ENCODE peak calls at places on chromosomes 12 and 14, in nine cellular contexts. Z, N, Y, X, O, G, D, L and K are unnamed samples.

GRCh38 chr12:82299617-82300016 is 58.6 kb downstream of the CCDC59 start:
- DNase-seq in L (no peak), X (peak), G (no peak), O (no peak), D (no peak), Z (peak), N (no peak), Y (no peak), K (no peak)

GRCh38 chr12:118220697-118221096 is 84.8 kb downstream of the PEBP1 start:
- DNase-seq in O (no peak), G (no peak), L (no peak), X (no peak), D (no peak), Y (no peak), Z (no peak), N (no peak), K (peak)

GRCh38 chr14:33589334-33589733 is 361.5 kb downstream of the EGLN3 start:
- DNase-seq in Y (no peak), O (no peak), D (peak), G (no peak), N (peak), L (no peak), Z (no peak), X (peak), K (no peak)

GRCh38 chr14:80776186-80776585 is 165.4 kb downstream of the CEP128 start:
- DNase-seq in Z (no peak), Y (no peak), X (no peak), N (no peak), O (no peak), L (no peak), D (no peak), G (no peak), K (no peak)

GRCh38 chr14:67436006-67436866 is 24.3 kb upstream of the PLEK2 start:
- DNase-seq in X (no peak), G (no peak), N (no peak), Y (no peak), Z (peak), L (no peak), D (no peak), O (no peak), K (no peak)

GRCh38 chr12:34208331-34209258 is 186.3 kb downstream of the ALG10 start:
- DNase-seq in O (peak), G (no peak), L (no peak), N (no peak), D (no peak), X (no peak), Y (no peak), Z (no peak), K (no peak)

GRCh38 chr12:92065018-92065499 is 80.6 kb downstream of the BTG1 start:
- DNase-seq in Z (no peak), Y (no peak), L (peak), N (peak), X (peak), D (no peak), G (no peak), O (no peak), K (no peak)

GRCh38 chr12:88868062-88868461 is 287.8 kb upstream of the KITLG start:
- DNase-seq in O (no peak), L (no peak), D (no peak), N (no peak), X (no peak), G (no peak), Y (peak), Z (no peak), K (no peak)

GRCh38 chr12:98388126-98388525 is 127.3 kb upstream of the TMPO start:
- DNase-seq in O (no peak), N (no peak), Z (no peak), Y (no peak), X (no peak), G (no peak), D (no peak), L (no peak), K (no peak)

GRCh38 chr12:10740182-10740581 is 17.1 kb upstream of the YBX3 start:
- DNase-seq in L (peak), O (no peak), Z (peak), N (no peak), X (peak), Y (no peak), D (peak), G (no peak), K (no peak)

GRCh38 chr12:31970199-31970598 is 11.0 kb downstream of the RESF1 start:
- DNase-seq in Z (no peak), G (no peak), O (no peak), L (no peak), D (no peak), Y (no peak), X (no peak), N (no peak), K (no peak)

GRCh38 chr12:128075332-128075731 is 191.6 kb upstream of the TMEM132C start:
- DNase-seq in L (no peak), O (no peak), Y (no peak), Z (no peak), N (no peak), G (no peak), D (no peak), X (no peak), K (no peak)

GRCh38 chr12:122928033-122928890 is 32.3 kb upstream of the VPS37B start:
- DNase-seq in Z (no peak), Y (no peak), X (no peak), L (no peak), D (no peak), O (no peak), N (no peak), G (no peak), K (no peak)

GRCh38 chr12:101570022-101570421 is 24.7 kb upstream of the MYBPC1 start:
- DNase-seq in G (no peak), L (peak), N (no peak), Z (peak), Y (no peak), D (peak), X (peak), O (no peak), K (peak)

GRCh38 chr14:62722406-62722805 is 322.9 kb downstream of the KCNH5 start:
- DNase-seq in G (no peak), L (no peak), X (no peak), D (peak), O (no peak), Y (no peak), N (no peak), Z (no peak), K (no peak)

GRCh38 chr12:27999970-28000369 is 27.4 kb upstream of the PTHLH start:
- DNase-seq in O (no peak), Y (no peak), D (no peak), G (no peak), Z (no peak), N (no peak), X (no peak), L (no peak), K (no peak)

GRCh38 chr12:1531160-1531653 is 63.2 kb downstream of the FBXL14 start:
- DNase-seq in L (no peak), Y (no peak), N (no peak), G (no peak), Z (peak), D (no peak), X (no peak), O (no peak), K (no peak)

GRCh38 chr12:115035536-115036107 is 351.6 kb upstream of the TBX3 start:
- DNase-seq in L (no peak), D (no peak), O (no peak), Z (no peak), N (no peak), X (no peak), G (no peak), Y (no peak), K (no peak)

GRCh38 chr14:90760591-90761316 is 55.5 kb downstream of the TTC7B start:
- DNase-seq in D (peak), Y (no peak), O (no peak), G (no peak), L (no peak), X (peak), Z (peak), N (no peak), K (no peak)

GRCh38 chr12:117061555-117062079 is 37.6 kb downstream of the TESC start:
- DNase-seq in N (no peak), Y (no peak), X (no peak), D (no peak), O (no peak), L (no peak), G (no peak), Z (no peak), K (no peak)

GRCh38 chr12:117060927-117061300 is 38.3 kb downstream of the TESC start:
- DNase-seq in L (no peak), D (no peak), X (no peak), Z (no peak), Y (no peak), N (no peak), G (no peak), O (no peak), K (no peak)

GRCh38 chr12:117064596-117064995 is 34.6 kb downstream of the TESC start:
- DNase-seq in O (no peak), D (no peak), G (no peak), Y (no peak), Z (no peak), N (no peak), L (no peak), X (no peak), K (no peak)

GRCh38 chr12:117064049-117064448 is 35.2 kb downstream of the TESC start:
- DNase-seq in N (no peak), Z (no peak), O (no peak), L (no peak), D (no peak), X (no peak), G (no peak), Y (no peak), K (no peak)

GRCh38 chr12:117063162-117063911 is 35.9 kb downstream of the TESC start:
- DNase-seq in O (no peak), Z (peak), D (no peak), X (no peak), G (no peak), N (no peak), L (no peak), Y (peak), K (no peak)
- H3K27ac ChIP-seq in O (no peak), Z (no peak), D (no peak), X (no peak), G (no peak), N (no peak), L (no peak), Y (no peak), K (no peak)

GRCh38 chr12:104958009-104958945 is at the start of gene SLC41A2:
- DNase-seq in L (peak), N (peak), X (peak), D (peak), Z (peak), Y (peak), O (peak), G (peak), K (peak)
- TF ChIP-seq CTCF in L (peak), N (no peak), X (no peak), D (peak), Z (peak), Y (peak), O (no peak), G (peak), K (no peak)

GRCh38 chr12:94329366-94329765 is 130.3 kb downstream of the CEP83 start:
- DNase-seq in Z (no peak), O (no peak), G (no peak), L (no peak), N (no peak), X (no peak), Y (no peak), D (no peak), K (no peak)
- H3K27ac ChIP-seq in Z (no peak), O (no peak), G (no peak), L (no peak), N (no peak), X (no peak), Y (no peak), D (no peak), K (no peak)

GRCh38 chr14:96559571-96559970 is 57.4 kb downstream of the PAPOLA start:
- DNase-seq in X (no peak), D (no peak), G (no peak), L (no peak), Z (no peak), Y (no peak), O (no peak), N (no peak), K (no peak)

GRCh38 chr14:96568646-96569045 is 66.5 kb downstream of the PAPOLA start:
- DNase-seq in Y (no peak), O (no peak), Z (no peak), N (no peak), G (no peak), X (no peak), L (no peak), D (no peak), K (no peak)

GRCh38 chr14:96565811-96566210 is 63.6 kb downstream of the PAPOLA start:
- DNase-seq in G (no peak), L (no peak), D (no peak), Z (no peak), Y (no peak), N (no peak), O (no peak), X (no peak), K (no peak)

GRCh38 chr14:96567289-96567899 is 65.2 kb downstream of the PAPOLA start:
- DNase-seq in O (no peak), L (no peak), Z (peak), G (no peak), D (peak), N (no peak), Y (no peak), X (peak), K (peak)

GRCh38 chr14:96564389-96564788 is 62.2 kb downstream of the PAPOLA start:
- DNase-seq in Z (no peak), N (no peak), Y (no peak), D (no peak), L (no peak), G (no peak), O (no peak), X (no peak), K (no peak)
- TF ChIP-seq CTCF in Z (no peak), N (no peak), Y (no peak), D (no peak), L (no peak), G (no peak), O (no peak), X (peak), K (peak)

GRCh38 chr12:68405292-68405900 is 73.2 kb upstream of the MDM1 start:
- DNase-seq in D (peak), Z (no peak), O (no peak), X (no peak), G (no peak), Y (peak), N (no peak), L (no peak), K (no peak)
- H3K27ac ChIP-seq in D (no peak), Z (no peak), O (peak), X (peak), G (no peak), Y (peak), N (peak), L (no peak), K (peak)

GRCh38 chr12:66548338-66549049 is 130.4 kb downstream of the GRIP1 start:
- DNase-seq in G (no peak), O (no peak), Z (peak), D (peak), X (no peak), L (no peak), N (no peak), Y (no peak), K (no peak)
- TF ChIP-seq CTCF in G (peak), O (no peak), Z (peak), D (peak), X (peak), L (peak), N (no peak), Y (no peak), K (peak)

DNA sequence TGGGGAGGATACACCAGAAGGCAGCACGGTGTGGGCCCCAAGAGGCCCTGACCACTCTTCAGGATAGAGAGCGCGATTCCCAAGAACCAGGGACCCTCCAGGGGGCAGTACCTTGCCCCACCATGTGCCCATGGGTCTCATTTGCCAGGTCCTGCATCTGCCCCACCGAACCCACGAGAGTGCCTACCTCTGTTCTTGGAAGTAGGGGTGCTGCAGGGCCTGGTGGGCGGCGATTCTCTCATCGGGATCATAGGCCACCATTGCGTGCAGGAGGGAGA is 72.7 kb downstream of the MOK start:
- DNase-seq in G (no peak), Z (no peak), O (no peak), D (no peak), Y (no peak), X (no peak), L (no peak), N (no peak), K (no peak)
- H3K27ac ChIP-seq in G (no peak), Z (no peak), O (no peak), D (no peak), Y (no peak), X (no peak), L (no peak), N (no peak), K (no peak)